ENCODE peak calls at places on chromosomes 13 and 19, in five cellular contexts. G, K, A, Q and X are unnamed samples.

GRCh38 chr13:67859904-67860303 is 629.8 kb upstream of the PCDH9 start:
- DNase-seq in K (no peak), G (no peak), A (no peak), Q (no peak), X (no peak)

GRCh38 chr13:40355126-40355719 is 311.2 kb downstream of the FOXO1 start:
- DNase-seq in Q (no peak), K (no peak), A (no peak), G (no peak), X (no peak)

GRCh38 chr13:33817513-33817842 is 471 bp upstream of the RFC3 start:
- DNase-seq in Q (no peak), K (no peak), A (no peak), G (no peak), X (no peak)

GRCh38 chr13:95684463-95684862 is 7.5 kb downstream of the DNAJC3 start:
- DNase-seq in Q (no peak), A (no peak), G (peak), K (no peak), X (no peak)

GRCh38 chr13:94620286-94620896 is 18.7 kb downstream of the GPR180 start:
- DNase-seq in A (no peak), K (peak), Q (peak), G (peak), X (peak)

GRCh38 chr19:10104665-10105221 is 1.4 kb upstream of the PPAN start:
- DNase-seq in A (no peak), Q (peak), K (no peak), G (no peak), X (no peak)

GRCh38 chr13:113904411-113904810 is 40.5 kb upstream of the GAS6 start:
- DNase-seq in K (peak), G (peak), A (no peak), Q (peak), X (no peak)

GRCh38 chr19:34274827-34275625 is 20.7 kb downstream of the GARRE1 start:
- DNase-seq in G (no peak), K (peak), A (peak), Q (no peak), X (peak)

GRCh38 chr13:51739403-51740112 is 64.4 kb downstream of the DHRS12 start:
- DNase-seq in K (no peak), A (no peak), G (no peak), Q (no peak), X (peak)

GRCh38 chr19:13692096-13692495 is 72.2 kb upstream of the MRI1 start:
- DNase-seq in G (no peak), Q (no peak), K (peak), A (peak), X (peak)

GRCh38 chr13:80778302-80778701 is 437.4 kb upstream of the SPRY2 start:
- DNase-seq in Q (no peak), G (no peak), A (no peak), K (no peak), X (no peak)

GRCh38 chr19:48403606-48404005 is 10.1 kb downstream of the GRIN2D start:
- DNase-seq in G (peak), A (peak), Q (peak), K (peak), X (peak)

GRCh38 chr13:110361365-110361911 is 54.4 kb downstream of the COL4A2 start:
- DNase-seq in A (no peak), G (no peak), Q (no peak), K (no peak), X (peak)

GRCh38 chr13:29524176-29524575 is 71.3 kb downstream of the SLC7A1 start:
- DNase-seq in Q (no peak), A (no peak), G (no peak), K (no peak), X (no peak)

GRCh38 chr19:33125929-33126388 is 6.0 kb upstream of the WDR88 start:
- DNase-seq in Q (peak), K (peak), G (peak), A (peak), X (peak)

GRCh38 chr13:70339738-70340137 is 231.5 kb upstream of the KLHL1 start:
- DNase-seq in A (no peak), K (no peak), Q (peak), G (peak), X (no peak)

GRCh38 chr13:110418944-110419343 is 111.9 kb downstream of the COL4A2 start:
- DNase-seq in G (no peak), Q (no peak), K (no peak), A (no peak), X (no peak)

GRCh38 chr19:45137179-45137761 is 23.5 kb downstream of the NKPD1 start:
- DNase-seq in K (no peak), G (no peak), Q (no peak), A (no peak), X (no peak)

GRCh38 chr13:35500071-35500595 is 23.6 kb upstream of the MAB21L1 start:
- DNase-seq in A (no peak), Q (no peak), G (no peak), K (no peak), X (no peak)

GRCh38 chr13:88000239-88000638 is 329.1 kb downstream of the SLITRK5 start:
- DNase-seq in K (peak), Q (no peak), G (no peak), A (no peak), X (no peak)

GRCh38 chr13:74110053-74110452 is 24.2 kb downstream of the KLF12 start:
- DNase-seq in A (no peak), Q (no peak), K (no peak), G (no peak), X (no peak)

GRCh38 chr13:112057736-112058518 is 9.0 kb upstream of the SOX1 start:
- DNase-seq in G (no peak), K (no peak), A (no peak), Q (no peak), X (no peak)

GRCh38 chr13:109924376-109924775 is 138.0 kb upstream of the IRS2 start:
- DNase-seq in G (no peak), A (no peak), K (no peak), Q (no peak), X (no peak)

GRCh38 chr19:35845215-35846037 is 6.9 kb downstream of the NPHS1 start:
- DNase-seq in Q (no peak), G (peak), K (no peak), A (peak), X (peak)

GRCh38 chr13:76829572-76830327 is 56.5 kb downstream of the KCTD12 start:
- DNase-seq in A (no peak), G (no peak), K (no peak), Q (no peak), X (no peak)

GRCh38 chr13:111337741-111338140 is 17.3 kb downstream of the TEX29 start:
- DNase-seq in Q (no peak), A (no peak), G (no peak), K (no peak), X (peak)

GRCh38 chr13:29581666-29582065 is 13.8 kb downstream of the SLC7A1 start:
- DNase-seq in K (no peak), G (no peak), Q (no peak), A (no peak), X (no peak)

GRCh38 chr19:15977690-15978089 is 28.9 kb downstream of the OR10H4 start:
- DNase-seq in Q (no peak), K (no peak), A (no peak), G (no peak), X (no peak)

GRCh38 chr19:37692956-37693660 is 26.5 kb downstream of the ZNF607 start:
- DNase-seq in K (no peak), Q (no peak), G (no peak), A (no peak), X (no peak)

GRCh38 chr13:98173431-98173921 is 3.6 kb downstream of the RNF113B start:
- DNase-seq in Q (no peak), K (peak), A (peak), G (peak), X (peak)

GRCh38 chr13:107534548-107534947 is 680.8 kb downstream of the LIG4 start:
- DNase-seq in K (no peak), Q (no peak), G (no peak), A (no peak), X (no peak)

GRCh38 chr19:44530777-44531176 is 1.3 kb upstream of the CEACAM20 start:
- DNase-seq in G (no peak), A (no peak), K (peak), Q (no peak), X (no peak)

GRCh38 chr19:709965-710714 is 1.4 kb downstream of the PALM start:
- DNase-seq in G (no peak), A (no peak), Q (no peak), K (no peak), X (no peak)